ENCODE peak calls at places on chromosomes 6 and 20, in six cellular contexts. M, R, V, G, O and A are unnamed samples.

GRCh38 chr20:57330998-57331397 is 1.4 kb downstream of the SPO11 start:
- DNase-seq in R (no peak), G (no peak), O (no peak), M (peak), V (no peak), A (no peak)

GRCh38 chr6:159271257-159271656 is 102.1 kb downstream of the FNDC1 start:
- DNase-seq in R (no peak), G (no peak), O (no peak), V (no peak), M (no peak), A (no peak)

GRCh38 chr6:35605600-35605999 is 83.1 kb downstream of the FKBP5 start:
- DNase-seq in R (no peak), G (no peak), M (no peak), O (no peak), V (no peak), A (no peak)

GRCh38 chr6:52426667-52427066 is 6.5 kb downstream of the EFHC1 start:
- DNase-seq in R (no peak), M (no peak), V (no peak), O (peak), G (no peak), A (no peak)

GRCh38 chr6:137900815-137901214 is 33.8 kb downstream of the TNFAIP3 start:
- DNase-seq in V (no peak), R (no peak), G (no peak), M (no peak), O (no peak), A (no peak)

GRCh38 chr6:6845603-6846002 is 257.1 kb downstream of the LY86 start:
- DNase-seq in O (no peak), G (no peak), M (no peak), V (no peak), R (no peak), A (no peak)

GRCh38 chr6:43496370-43497128 is 13.6 kb downstream of the LRRC73 start:
- DNase-seq in G (peak), M (peak), O (peak), V (peak), R (no peak), A (peak)

GRCh38 chr20:51695574-51696303 is 72.5 kb downstream of the ATP9A start:
- DNase-seq in M (peak), O (peak), V (peak), G (no peak), R (no peak), A (peak)

GRCh38 chr6:169832247-169832948 is 81.0 kb downstream of the ERMARD start:
- DNase-seq in O (peak), M (no peak), V (no peak), R (no peak), G (no peak), A (no peak)

GRCh38 chr6:41337709-41338108 is 2.3 kb downstream of the NCR2 start:
- DNase-seq in O (no peak), V (no peak), G (no peak), M (no peak), R (no peak), A (no peak)

GRCh38 chr20:53427951-53428350 is 165.7 kb downstream of the ZNF217 start:
- DNase-seq in G (no peak), R (no peak), V (no peak), M (peak), O (no peak), A (no peak)

GRCh38 chr20:25580711-25581110 is 4.6 kb downstream of the NINL start:
- DNase-seq in M (no peak), O (peak), R (no peak), V (no peak), G (no peak), A (no peak)

GRCh38 chr6:36244641-36245280 is 25.1 kb upstream of the PNPLA1 start:
- DNase-seq in R (peak), V (no peak), G (peak), O (peak), M (no peak), A (peak)

GRCh38 chr20:48215536-48215935 is 430.3 kb upstream of the SULF2 start:
- DNase-seq in G (peak), O (no peak), M (no peak), R (no peak), V (no peak), A (no peak)

GRCh38 chr20:36526521-36527011 is 14.8 kb upstream of the MYL9 start:
- DNase-seq in M (no peak), O (no peak), R (no peak), G (no peak), V (no peak), A (no peak)

GRCh38 chr6:56091159-56091869 is 156.1 kb downstream of the COL21A1 start:
- DNase-seq in O (peak), R (no peak), V (peak), G (no peak), M (peak), A (no peak)

GRCh38 chr20:38307371-38308046 is 3.6 kb downstream of the BPI start:
- DNase-seq in O (peak), G (no peak), V (peak), R (no peak), M (no peak), A (no peak)

GRCh38 chr20:6637160-6637579 is 130.3 kb upstream of the BMP2 start:
- DNase-seq in M (no peak), O (no peak), V (no peak), R (no peak), G (peak), A (peak)

GRCh38 chr6:138443979-138444378 is 40.0 kb downstream of the HEBP2 start:
- DNase-seq in G (no peak), V (no peak), R (no peak), M (no peak), O (no peak), A (no peak)

GRCh38 chr20:56630086-56630493 is 984 bp downstream of the TFAP2C start:
- DNase-seq in M (peak), O (no peak), V (peak), G (peak), R (peak), A (peak)

GRCh38 chr6:160900031-160900430 is 91.5 kb upstream of the MAP3K4 start:
- DNase-seq in R (no peak), G (peak), M (peak), V (no peak), O (no peak), A (peak)

GRCh38 chr20:1323830-1324597 is 4.9 kb downstream of the SDCBP2 start:
- DNase-seq in M (no peak), V (peak), G (no peak), R (no peak), O (no peak), A (no peak)

GRCh38 chr6:28000351-28001045 is 43.5 kb downstream of the OR2B6 start:
- DNase-seq in R (no peak), G (no peak), M (peak), V (no peak), O (no peak), A (no peak)

GRCh38 chr6:45483021-45483420 is 105.3 kb upstream of the SUPT3H start:
- DNase-seq in O (peak), R (no peak), V (peak), M (peak), G (no peak), A (no peak)

GRCh38 chr20:55540013-55540412 is 465.3 kb downstream of the CBLN4 start:
- DNase-seq in G (no peak), V (no peak), M (no peak), R (no peak), O (no peak), A (no peak)

GRCh38 chr6:50091641-50092040 is 41.9 kb upstream of the DEFB112 start:
- DNase-seq in O (peak), V (no peak), M (no peak), G (no peak), R (no peak), A (no peak)

GRCh38 chr20:8299921-8300320 is 167.9 kb downstream of the PLCB1 start:
- DNase-seq in R (no peak), O (peak), M (no peak), G (no peak), V (peak), A (no peak)

GRCh38 chr6:50724381-50725124 is 11.2 kb downstream of the TFAP2D start:
- DNase-seq in M (no peak), R (no peak), V (no peak), O (no peak), G (peak), A (no peak)

GRCh38 chr6:11011787-11012234 is 32.3 kb downstream of the ELOVL2 start:
- DNase-seq in R (no peak), M (peak), V (no peak), O (no peak), G (peak), A (peak)

GRCh38 chr6:56953597-56954388 is 1.1 kb upstream of the BEND6 start:
- DNase-seq in M (peak), O (no peak), G (peak), R (peak), V (peak), A (peak)

GRCh38 chr20:4053516-4053919 is 38.2 kb upstream of the RNF24 start:
- DNase-seq in V (peak), O (no peak), M (peak), R (no peak), G (no peak), A (no peak)

GRCh38 chr6:87791029-87791428 is 89.0 kb upstream of the AKIRIN2 start:
- DNase-seq in G (no peak), R (no peak), M (no peak), O (peak), V (peak), A (no peak)

GRCh38 chr6:15242937-15243614 is 2.8 kb upstream of the JARID2 start:
- DNase-seq in O (no peak), V (no peak), M (peak), R (no peak), G (peak), A (peak)
- H3K18ac ChIP-seq in O (no peak), V (no peak), M (no peak), R (no peak), G (no peak), A (peak)

GRCh38 chr6:4511626-4512010 is 264.6 kb upstream of the CDYL start:
- DNase-seq in R (no peak), M (no peak), O (no peak), G (no peak), V (no peak), A (no peak)
- H3K18ac ChIP-seq in R (no peak), M (no peak), O (no peak), G (no peak), V (no peak), A (no peak)

GRCh38 chr6:92271101-92271500 is 1148.3 kb downstream of the EPHA7 start:
- DNase-seq in V (no peak), O (no peak), M (no peak), R (no peak), G (no peak), A (no peak)

GRCh38 chr6:92270365-92270764 is 1149.0 kb downstream of the EPHA7 start:
- DNase-seq in O (no peak), M (no peak), G (no peak), V (no peak), R (no peak), A (no peak)

GRCh38 chr6:92275150-92275549 is 1144.2 kb downstream of the EPHA7 start:
- DNase-seq in O (no peak), V (no peak), R (no peak), M (no peak), G (no peak), A (no peak)

DNA sequence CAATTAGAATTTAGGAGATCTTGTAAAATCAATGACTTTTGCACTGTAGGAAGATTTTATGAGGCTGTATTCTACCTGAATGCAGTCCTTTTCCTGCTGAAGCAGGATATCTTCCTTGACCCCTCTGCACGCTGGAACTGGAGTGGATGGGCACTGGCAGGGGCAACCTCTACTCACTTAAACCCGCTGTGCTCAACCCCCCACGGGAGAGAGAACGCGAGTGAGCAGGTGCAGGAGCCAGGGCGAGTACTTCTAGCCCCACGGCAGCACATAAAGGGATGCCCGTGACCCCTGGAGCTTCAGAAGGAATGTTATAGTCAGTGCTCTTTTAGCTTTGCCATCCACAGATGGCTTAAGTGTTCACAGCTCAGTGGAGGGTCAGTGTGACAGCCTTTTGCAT is 1144.8 kb downstream of the EPHA7 start:
- DNase-seq in O (no peak), V (no peak), R (no peak), G (no peak), M (no peak), A (no peak)
- H3K18ac ChIP-seq in O (no peak), V (no peak), R (no peak), G (no peak), M (no peak), A (no peak)

DNA sequence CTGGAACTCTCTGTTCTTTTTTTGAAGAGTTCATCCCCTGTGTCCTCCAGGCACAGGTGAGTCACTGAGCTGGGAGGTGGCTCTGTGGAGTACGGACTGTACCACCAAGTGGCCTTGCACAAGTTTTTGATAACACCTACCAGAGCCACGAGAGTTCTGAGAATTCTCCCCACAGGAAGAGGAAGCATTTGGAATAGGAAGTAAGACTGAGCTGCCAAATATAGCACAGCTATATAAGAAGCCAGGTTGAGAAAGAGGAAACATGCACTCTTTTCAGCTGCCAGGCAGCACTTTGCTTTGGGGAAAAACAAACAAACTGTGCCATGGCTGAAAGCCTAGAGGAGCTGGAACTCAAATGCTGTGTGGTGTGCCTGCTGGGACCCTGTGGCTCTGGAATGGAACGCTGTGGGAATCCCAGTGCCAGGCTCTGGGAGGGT is 70.8 kb upstream of the RIPOR2 start:
- DNase-seq in M (peak), O (no peak), V (peak), G (no peak), R (no peak), A (no peak)
- H3K18ac ChIP-seq in M (no peak), O (peak), V (peak), G (no peak), R (no peak), A (no peak)